ENCODE peak calls at places on chromosomes 4 and X, in four cellular contexts. T, I, S and E are unnamed samples.
A peak's percentile ranks its signal among the peaks of the same experiment; 100 is the strongest.

GRCh38 chrX:39985551-39985950 is 112.2 kb downstream of the BCOR start:
- DNase-seq in T (no peak), S (no peak), I (no peak), E (no peak)

GRCh38 chrX:53445977-53446376 is 11.8 kb upstream of the HSD17B10 start:
- DNase-seq in I (no peak), S (peak; percentile 67), T (peak; percentile 7), E (peak; percentile 58)

GRCh38 chrX:134896194-134896593 is 94.6 kb upstream of the SMIM10 start:
- DNase-seq in S (peak; percentile 69), T (no peak), I (no peak), E (no peak)

GRCh38 chrX:84064164-84064563 is 123.8 kb downstream of the RPS6KA6 start:
- DNase-seq in S (no peak), I (no peak), T (peak; percentile 28), E (no peak)

GRCh38 chr4:138448169-138448568 is 206.0 kb upstream of the SLC7A11 start:
- DNase-seq in I (no peak), T (no peak), S (no peak), E (no peak)

GRCh38 chrX:74242484-74243138 is 61.4 kb upstream of the ZCCHC13 start:
- DNase-seq in I (no peak), S (no peak), T (no peak), E (no peak)

GRCh38 chrX:27186671-27187070 is 276.5 kb downstream of the PPP4R3C start:
- DNase-seq in I (no peak), T (peak; percentile 48), S (peak; percentile 71), E (peak; percentile 15)

GRCh38 chrX:115539841-115540240 is 21.1 kb upstream of the PLS3 start:
- DNase-seq in S (no peak), T (no peak), I (no peak), E (no peak)

GRCh38 chrX:140091276-140091886 is 126.1 kb upstream of the CXorf66 start:
- DNase-seq in T (no peak), I (no peak), S (peak; percentile 52), E (peak; percentile 56)

GRCh38 chr4:182717788-182718583 is 199.2 kb downstream of the DCTD start:
- DNase-seq in I (no peak), T (no peak), S (no peak), E (no peak)

GRCh38 chrX:10741003-10741402 is 120.6 kb upstream of the MID1 start:
- DNase-seq in I (no peak), T (no peak), S (no peak), E (no peak)

GRCh38 chrX:13266641-13267420 is 53.0 kb downstream of the ATXN3L start:
- DNase-seq in S (peak; percentile 44), T (no peak), I (no peak), E (peak; percentile 21)

GRCh38 chr4:26256016-26256415 is 64.8 kb upstream of the RBPJ start:
- DNase-seq in T (no peak), S (no peak), I (no peak), E (peak; percentile 59)

GRCh38 chrX:23888887-23889501 is 18.7 kb downstream of the APOO start:
- DNase-seq in T (no peak), S (no peak), I (no peak), E (no peak)

GRCh38 chr4:30860983-30861382 is 140.8 kb downstream of the PCDH7 start:
- DNase-seq in I (no peak), T (no peak), S (no peak), E (no peak)

GRCh38 chrX:155086202-155086840 is 15.0 kb downstream of the BRCC3 start:
- DNase-seq in S (peak; percentile 56), T (no peak), I (no peak), E (peak; percentile 43)

GRCh38 chrX:101745046-101745445 is 85.4 kb upstream of the ARMCX2 start:
- DNase-seq in S (no peak), I (no peak), T (no peak), E (no peak)

GRCh38 chrX:45758738-45759397 is 558.2 kb upstream of the DIPK2B start:
- DNase-seq in T (no peak), I (no peak), S (no peak), E (no peak)

GRCh38 chrX:66009231-66009845 is 30.5 kb downstream of the VSIG4 start:
- DNase-seq in I (no peak), T (no peak), S (no peak), E (no peak)

GRCh38 chrX:1751781-1752180 is 136.9 kb downstream of the ASMT start:
- DNase-seq in T (no peak), S (no peak), I (no peak), E (no peak)

GRCh38 chrX:77597511-77597910 is 150.3 kb downstream of the FGF16 start:
- DNase-seq in I (no peak), T (no peak), S (no peak), E (no peak)

GRCh38 chr4:155708782-155709181 is 42.1 kb downstream of the GUCY1A1 start:
- DNase-seq in S (no peak), I (no peak), T (no peak), E (no peak)

GRCh38 chrX:153488231-153488914 is 6.4 kb upstream of the BGN start:
- DNase-seq in T (no peak), S (peak; percentile 28), I (no peak), E (peak; percentile 81)

GRCh38 chrX:109822861-109823260 is 89.8 kb upstream of the ACSL4 start:
- DNase-seq in T (no peak), I (no peak), S (no peak), E (no peak)

GRCh38 chrX:10230222-10230621 is 73.4 kb downstream of the CLCN4 start:
- DNase-seq in I (no peak), S (no peak), T (no peak), E (no peak)

GRCh38 chr4:70902577-70903281 is 560 bp downstream of the MOB1B start:
- DNase-seq in S (no peak), I (no peak), T (peak; percentile 38), E (peak; percentile 82)

GRCh38 chr4:28435346-28435745 is 1574.7 kb downstream of the STIM2 start:
- DNase-seq in I (no peak), T (no peak), S (no peak), E (no peak)

GRCh38 chr4:54064317-54065275 is at the start of gene CHIC2:
- DNase-seq in I (peak; percentile 81), T (peak; percentile 92), S (peak; percentile 88), E (peak; percentile 98)

GRCh38 chr4:81392164-81392563 is 79.5 kb downstream of the RASGEF1B start:
- DNase-seq in S (no peak), T (no peak), I (no peak), E (peak; percentile 15)